ENCODE peak calls at places on chromosomes 12 and 14, in four cellular contexts. X is AG04450, R is bronchial epithelial cell, E is HS-5. K is an unnamed sample.

GRCh38 chr12:117671734-117672133 is 297.1 kb downstream of the KSR2 start:
- DNase-seq in R (no peak), E (no peak), X (no peak), K (peak; percentile 11)

GRCh38 chr12:92341333-92341691 is 195.7 kb upstream of the BTG1 start:
- DNase-seq in R (peak; percentile 95), X (no peak), E (no peak), K (no peak)

GRCh38 chr14:76348898-76349297 is 27.0 kb upstream of the ESRRB start:
- DNase-seq in E (peak; percentile 68), X (no peak), R (no peak), K (peak; percentile 74)

GRCh38 chr14:93014038-93015023 is 91.4 kb downstream of the CHGA start:
- DNase-seq in E (no peak), R (no peak), X (no peak), K (no peak)

GRCh38 chr12:75854681-75855309 is 176.8 kb downstream of the PHLDA1 start:
- DNase-seq in E (no peak), R (no peak), X (no peak), K (no peak)

GRCh38 chr12:110100315-110100970 is 23.7 kb upstream of the IFT81 start:
- DNase-seq in X (peak; percentile 55), R (peak; percentile 65), E (no peak), K (peak; percentile 65)

GRCh38 chr14:63174760-63175191 is 29.5 kb upstream of the RHOJ start:
- DNase-seq in E (no peak), X (peak; percentile 34), R (peak; percentile 64), K (peak; percentile 35)

GRCh38 chr14:74444866-74445265 is 18.9 kb upstream of the SYNDIG1L start:
- DNase-seq in E (no peak), X (no peak), R (peak; percentile 10), K (no peak)

GRCh38 chr14:22163051-22163450 is 426.0 kb downstream of the DAD1 start:
- DNase-seq in R (peak; percentile 46), X (no peak), E (no peak), K (no peak)

GRCh38 chr12:54759751-54760150 is 94.6 kb upstream of the MUCL1 start:
- DNase-seq in X (no peak), R (peak; percentile 51), E (peak; percentile 18), K (no peak)

GRCh38 chr12:116244001-116244400 is 33.5 kb downstream of the MED13L start:
- DNase-seq in R (peak; percentile 61), E (no peak), X (peak; percentile 63), K (no peak)

GRCh38 chr14:64623576-64624165 is 73.9 kb downstream of the PPP1R36 start:
- DNase-seq in X (no peak), R (no peak), E (no peak), K (no peak)

GRCh38 chr14:64841121-64841611 is 38.5 kb downstream of the SPTB start:
- DNase-seq in X (peak; percentile 26), R (peak; percentile 66), E (peak; percentile 13), K (peak; percentile 56)

GRCh38 chr12:27333311-27334009 is 824 bp downstream of the BMAL2 start:
- DNase-seq in R (peak; percentile 38), E (no peak), X (no peak), K (peak; percentile 28)

GRCh38 chr12:3250576-3250975 is 173.4 kb downstream of the TSPAN9 start:
- DNase-seq in X (no peak), E (no peak), R (no peak), K (no peak)